ENCODE peak calls at places on chromosomes 7 and 10, in ten cellular contexts. One of them, this sample, is unnamed.

GRCh38 chr10:3761111-3761686 is 23.8 kb downstream of the KLF6 start:
- DNase-seq in iPS-NIHi11: no peak
- DNase-seq in activated T-helper 9 cell treated with anti-CD3 and anti-CD28 coated beads, Interleukin-2, amount 50 U/mL, for 16 hours: no peak
- DNase-seq in adipocyte: no peak
- DNase-seq in AG20443: no peak
- DNase-seq in NCI-H1417 treated with DMSO at 0.1 percent for 48 hours: no peak
- DNase-seq in SW 1271: no peak
- DNase-seq in CD8-positive, alpha-beta memory T cell: no peak
- DNase-seq in Kasumi-1: no peak
- DNase-seq in neural progenitor cell: no peak
- DNase-seq in this sample: no peak

GRCh38 chr10:34280599-34281374 is 534.3 kb downstream of the PARD3 start:
- DNase-seq in NCI-H1417 treated with DMSO at 0.1 percent for 48 hours: no peak
- DNase-seq in Kasumi-1: no peak
- DNase-seq in CD8-positive, alpha-beta memory T cell: no peak
- DNase-seq in iPS-NIHi11: no peak
- DNase-seq in AG20443: peak; percentile 81
- DNase-seq in neural progenitor cell: peak; percentile 17
- DNase-seq in adipocyte: peak; percentile 92
- DNase-seq in activated T-helper 9 cell treated with anti-CD3 and anti-CD28 coated beads, Interleukin-2, amount 50 U/mL, for 16 hours: no peak
- DNase-seq in SW 1271: peak; percentile 42
- DNase-seq in this sample: peak; percentile 84

GRCh38 chr10:62816179-62817119 is at the start of gene EGR2:
- DNase-seq in Kasumi-1: peak; percentile 99
- DNase-seq in neural progenitor cell: peak; percentile 96
- DNase-seq in NCI-H1417 treated with DMSO at 0.1 percent for 48 hours: peak; percentile 18
- DNase-seq in AG20443: peak; percentile 96
- DNase-seq in SW 1271: peak; percentile 56
- DNase-seq in iPS-NIHi11: peak; percentile 85
- DNase-seq in CD8-positive, alpha-beta memory T cell: peak; percentile 91
- DNase-seq in adipocyte: peak; percentile 98
- DNase-seq in activated T-helper 9 cell treated with anti-CD3 and anti-CD28 coated beads, Interleukin-2, amount 50 U/mL, for 16 hours: peak; percentile 92
- DNase-seq in this sample: peak; percentile 96

GRCh38 chr10:84076047-84076388 is 63.3 kb upstream of the GHITM start:
- DNase-seq in iPS-NIHi11: no peak
- DNase-seq in SW 1271: no peak
- DNase-seq in adipocyte: peak; percentile 91
- DNase-seq in activated T-helper 9 cell treated with anti-CD3 and anti-CD28 coated beads, Interleukin-2, amount 50 U/mL, for 16 hours: no peak
- DNase-seq in Kasumi-1: no peak
- DNase-seq in neural progenitor cell: no peak
- DNase-seq in NCI-H1417 treated with DMSO at 0.1 percent for 48 hours: no peak
- DNase-seq in CD8-positive, alpha-beta memory T cell: no peak
- DNase-seq in AG20443: peak; percentile 81
- DNase-seq in this sample: peak; percentile 3

GRCh38 chr7:30459591-30460245 is 18.9 kb downstream of the NOD1 start:
- DNase-seq in SW 1271: no peak
- DNase-seq in Kasumi-1: no peak
- DNase-seq in neural progenitor cell: no peak
- DNase-seq in NCI-H1417 treated with DMSO at 0.1 percent for 48 hours: no peak
- DNase-seq in activated T-helper 9 cell treated with anti-CD3 and anti-CD28 coated beads, Interleukin-2, amount 50 U/mL, for 16 hours: no peak
- DNase-seq in iPS-NIHi11: no peak
- DNase-seq in CD8-positive, alpha-beta memory T cell: no peak
- DNase-seq in AG20443: peak; percentile 83
- DNase-seq in adipocyte: peak; percentile 89
- DNase-seq in this sample: peak; percentile 78

GRCh38 chr10:79982861-79983260 is 34.0 kb upstream of the SFTPD start:
- DNase-seq in SW 1271: no peak
- DNase-seq in Kasumi-1: no peak
- DNase-seq in NCI-H1417 treated with DMSO at 0.1 percent for 48 hours: no peak
- DNase-seq in iPS-NIHi11: no peak
- DNase-seq in CD8-positive, alpha-beta memory T cell: no peak
- DNase-seq in activated T-helper 9 cell treated with anti-CD3 and anti-CD28 coated beads, Interleukin-2, amount 50 U/mL, for 16 hours: no peak
- DNase-seq in neural progenitor cell: no peak
- DNase-seq in AG20443: no peak
- DNase-seq in adipocyte: no peak
- DNase-seq in this sample: no peak

GRCh38 chr10:133282846-133283390 is 6.2 kb upstream of the ADAM8 start:
- DNase-seq in activated T-helper 9 cell treated with anti-CD3 and anti-CD28 coated beads, Interleukin-2, amount 50 U/mL, for 16 hours: no peak
- DNase-seq in AG20443: no peak
- DNase-seq in CD8-positive, alpha-beta memory T cell: no peak
- DNase-seq in NCI-H1417 treated with DMSO at 0.1 percent for 48 hours: no peak
- DNase-seq in Kasumi-1: no peak
- DNase-seq in iPS-NIHi11: no peak
- DNase-seq in adipocyte: no peak
- DNase-seq in SW 1271: no peak
- DNase-seq in neural progenitor cell: no peak
- DNase-seq in this sample: no peak

GRCh38 chr10:49080071-49080470 is 35.3 kb downstream of the VSTM4 start:
- DNase-seq in CD8-positive, alpha-beta memory T cell: no peak
- DNase-seq in AG20443: no peak
- DNase-seq in activated T-helper 9 cell treated with anti-CD3 and anti-CD28 coated beads, Interleukin-2, amount 50 U/mL, for 16 hours: no peak
- DNase-seq in iPS-NIHi11: no peak
- DNase-seq in adipocyte: peak; percentile 78
- DNase-seq in SW 1271: no peak
- DNase-seq in neural progenitor cell: no peak
- DNase-seq in NCI-H1417 treated with DMSO at 0.1 percent for 48 hours: no peak
- DNase-seq in Kasumi-1: peak; percentile 55
- DNase-seq in this sample: no peak

GRCh38 chr7:140054751-140055150 is 8.0 kb downstream of the PARP12 start:
- DNase-seq in adipocyte: no peak
- DNase-seq in NCI-H1417 treated with DMSO at 0.1 percent for 48 hours: no peak
- DNase-seq in AG20443: no peak
- DNase-seq in Kasumi-1: no peak
- DNase-seq in CD8-positive, alpha-beta memory T cell: no peak
- DNase-seq in SW 1271: no peak
- DNase-seq in activated T-helper 9 cell treated with anti-CD3 and anti-CD28 coated beads, Interleukin-2, amount 50 U/mL, for 16 hours: no peak
- DNase-seq in iPS-NIHi11: no peak
- DNase-seq in neural progenitor cell: no peak
- DNase-seq in this sample: peak; percentile 22

GRCh38 chr7:15284406-15284805 is 277.4 kb downstream of the AGMO start:
- DNase-seq in SW 1271: no peak
- DNase-seq in iPS-NIHi11: no peak
- DNase-seq in neural progenitor cell: no peak
- DNase-seq in NCI-H1417 treated with DMSO at 0.1 percent for 48 hours: no peak
- DNase-seq in AG20443: no peak
- DNase-seq in CD8-positive, alpha-beta memory T cell: no peak
- DNase-seq in Kasumi-1: no peak
- DNase-seq in activated T-helper 9 cell treated with anti-CD3 and anti-CD28 coated beads, Interleukin-2, amount 50 U/mL, for 16 hours: no peak
- DNase-seq in adipocyte: peak; percentile 8
- DNase-seq in this sample: no peak

GRCh38 chr7:27560706-27561235 is 101.9 kb downstream of the HIBADH start:
- DNase-seq in SW 1271: no peak
- DNase-seq in activated T-helper 9 cell treated with anti-CD3 and anti-CD28 coated beads, Interleukin-2, amount 50 U/mL, for 16 hours: no peak
- DNase-seq in iPS-NIHi11: no peak
- DNase-seq in AG20443: peak; percentile 24
- DNase-seq in NCI-H1417 treated with DMSO at 0.1 percent for 48 hours: no peak
- DNase-seq in CD8-positive, alpha-beta memory T cell: no peak
- DNase-seq in adipocyte: peak; percentile 35
- DNase-seq in Kasumi-1: no peak
- DNase-seq in neural progenitor cell: no peak
- DNase-seq in this sample: peak; percentile 57

GRCh38 chr7:37259381-37259821 is 189.3 kb downstream of the ELMO1 start:
- DNase-seq in SW 1271: no peak
- DNase-seq in activated T-helper 9 cell treated with anti-CD3 and anti-CD28 coated beads, Interleukin-2, amount 50 U/mL, for 16 hours: no peak
- DNase-seq in NCI-H1417 treated with DMSO at 0.1 percent for 48 hours: no peak
- DNase-seq in adipocyte: no peak
- DNase-seq in neural progenitor cell: no peak
- DNase-seq in AG20443: no peak
- DNase-seq in iPS-NIHi11: no peak
- DNase-seq in CD8-positive, alpha-beta memory T cell: no peak
- DNase-seq in Kasumi-1: peak; percentile 58
- DNase-seq in this sample: no peak

GRCh38 chr7:67251986-67252558 is 255.4 kb downstream of the TYW1 start:
- DNase-seq in adipocyte: no peak
- DNase-seq in CD8-positive, alpha-beta memory T cell: no peak
- DNase-seq in SW 1271: no peak
- DNase-seq in NCI-H1417 treated with DMSO at 0.1 percent for 48 hours: no peak
- DNase-seq in Kasumi-1: peak; percentile 65
- DNase-seq in AG20443: no peak
- DNase-seq in neural progenitor cell: peak; percentile 74
- DNase-seq in iPS-NIHi11: no peak
- DNase-seq in activated T-helper 9 cell treated with anti-CD3 and anti-CD28 coated beads, Interleukin-2, amount 50 U/mL, for 16 hours: no peak
- DNase-seq in this sample: no peak

GRCh38 chr7:94080551-94080950 is 76.4 kb upstream of the BET1 start:
- DNase-seq in activated T-helper 9 cell treated with anti-CD3 and anti-CD28 coated beads, Interleukin-2, amount 50 U/mL, for 16 hours: no peak
- DNase-seq in adipocyte: no peak
- DNase-seq in AG20443: no peak
- DNase-seq in Kasumi-1: no peak
- DNase-seq in CD8-positive, alpha-beta memory T cell: no peak
- DNase-seq in iPS-NIHi11: no peak
- DNase-seq in NCI-H1417 treated with DMSO at 0.1 percent for 48 hours: no peak
- DNase-seq in neural progenitor cell: no peak
- DNase-seq in SW 1271: no peak
- DNase-seq in this sample: no peak

GRCh38 chr10:35345383-35345742 is 9.1 kb downstream of the CCNY start:
- DNase-seq in neural progenitor cell: no peak
- DNase-seq in AG20443: no peak
- DNase-seq in Kasumi-1: no peak
- DNase-seq in activated T-helper 9 cell treated with anti-CD3 and anti-CD28 coated beads, Interleukin-2, amount 50 U/mL, for 16 hours: no peak
- DNase-seq in iPS-NIHi11: no peak
- DNase-seq in SW 1271: no peak
- DNase-seq in CD8-positive, alpha-beta memory T cell: no peak
- DNase-seq in adipocyte: no peak
- DNase-seq in NCI-H1417 treated with DMSO at 0.1 percent for 48 hours: no peak
- DNase-seq in this sample: no peak

GRCh38 chr10:125260260-125260659 is 99.9 kb upstream of the CTBP2 start:
- DNase-seq in neural progenitor cell: no peak
- DNase-seq in activated T-helper 9 cell treated with anti-CD3 and anti-CD28 coated beads, Interleukin-2, amount 50 U/mL, for 16 hours: no peak
- DNase-seq in iPS-NIHi11: no peak
- DNase-seq in adipocyte: no peak
- DNase-seq in NCI-H1417 treated with DMSO at 0.1 percent for 48 hours: no peak
- DNase-seq in Kasumi-1: no peak
- DNase-seq in CD8-positive, alpha-beta memory T cell: no peak
- DNase-seq in AG20443: no peak
- DNase-seq in SW 1271: no peak
- DNase-seq in this sample: no peak

GRCh38 chr7:23469150-23469960 is 936 bp downstream of the IGF2BP3 start:
- DNase-seq in iPS-NIHi11: no peak
- DNase-seq in Kasumi-1: no peak
- DNase-seq in CD8-positive, alpha-beta memory T cell: no peak
- DNase-seq in neural progenitor cell: peak; percentile 52
- DNase-seq in SW 1271: no peak
- DNase-seq in activated T-helper 9 cell treated with anti-CD3 and anti-CD28 coated beads, Interleukin-2, amount 50 U/mL, for 16 hours: no peak
- DNase-seq in adipocyte: peak; percentile 70
- DNase-seq in NCI-H1417 treated with DMSO at 0.1 percent for 48 hours: no peak
- DNase-seq in AG20443: no peak
- DNase-seq in this sample: peak; percentile 66

GRCh38 chr7:128121731-128122576 is 90.7 kb upstream of the LRRC4 start:
- DNase-seq in adipocyte: no peak
- DNase-seq in neural progenitor cell: no peak
- DNase-seq in SW 1271: no peak
- DNase-seq in Kasumi-1: peak; percentile 96
- DNase-seq in activated T-helper 9 cell treated with anti-CD3 and anti-CD28 coated beads, Interleukin-2, amount 50 U/mL, for 16 hours: no peak
- DNase-seq in CD8-positive, alpha-beta memory T cell: no peak
- DNase-seq in iPS-NIHi11: no peak
- DNase-seq in AG20443: no peak
- DNase-seq in NCI-H1417 treated with DMSO at 0.1 percent for 48 hours: no peak
- DNase-seq in this sample: peak; percentile 37

GRCh38 chr7:128112781-128113221 is 81.6 kb upstream of the LRRC4 start:
- DNase-seq in neural progenitor cell: no peak
- DNase-seq in CD8-positive, alpha-beta memory T cell: no peak
- DNase-seq in NCI-H1417 treated with DMSO at 0.1 percent for 48 hours: no peak
- DNase-seq in adipocyte: no peak
- DNase-seq in iPS-NIHi11: no peak
- DNase-seq in activated T-helper 9 cell treated with anti-CD3 and anti-CD28 coated beads, Interleukin-2, amount 50 U/mL, for 16 hours: no peak
- DNase-seq in AG20443: no peak
- DNase-seq in Kasumi-1: peak; percentile 47
- DNase-seq in SW 1271: no peak
- DNase-seq in this sample: no peak

GRCh38 chr7:40720401-40720800 is 585.6 kb downstream of the SUGCT start:
- DNase-seq in CD8-positive, alpha-beta memory T cell: no peak
- DNase-seq in AG20443: peak; percentile 18
- DNase-seq in adipocyte: peak; percentile 27
- DNase-seq in activated T-helper 9 cell treated with anti-CD3 and anti-CD28 coated beads, Interleukin-2, amount 50 U/mL, for 16 hours: no peak
- DNase-seq in neural progenitor cell: no peak
- DNase-seq in NCI-H1417 treated with DMSO at 0.1 percent for 48 hours: no peak
- DNase-seq in iPS-NIHi11: no peak
- DNase-seq in Kasumi-1: no peak
- DNase-seq in SW 1271: no peak
- DNase-seq in this sample: no peak

GRCh38 chr7:130303982-130304381 is 11.0 kb downstream of the CPA4 start:
- DNase-seq in Kasumi-1: no peak
- DNase-seq in NCI-H1417 treated with DMSO at 0.1 percent for 48 hours: no peak
- DNase-seq in adipocyte: no peak
- DNase-seq in neural progenitor cell: no peak
- DNase-seq in iPS-NIHi11: no peak
- DNase-seq in CD8-positive, alpha-beta memory T cell: no peak
- DNase-seq in AG20443: no peak
- DNase-seq in SW 1271: no peak
- DNase-seq in activated T-helper 9 cell treated with anti-CD3 and anti-CD28 coated beads, Interleukin-2, amount 50 U/mL, for 16 hours: no peak
- DNase-seq in this sample: no peak

GRCh38 chr10:7895699-7896090 is 77.4 kb downstream of the TAF3 start:
- DNase-seq in AG20443: no peak
- DNase-seq in neural progenitor cell: no peak
- DNase-seq in iPS-NIHi11: no peak
- DNase-seq in SW 1271: no peak
- DNase-seq in CD8-positive, alpha-beta memory T cell: no peak
- DNase-seq in adipocyte: no peak
- DNase-seq in NCI-H1417 treated with DMSO at 0.1 percent for 48 hours: no peak
- DNase-seq in activated T-helper 9 cell treated with anti-CD3 and anti-CD28 coated beads, Interleukin-2, amount 50 U/mL, for 16 hours: no peak
- DNase-seq in Kasumi-1: no peak
- DNase-seq in this sample: no peak

GRCh38 chr10:20503186-20503585 is 393.9 kb downstream of the NEBL start:
- DNase-seq in AG20443: no peak
- DNase-seq in CD8-positive, alpha-beta memory T cell: no peak
- DNase-seq in adipocyte: no peak
- DNase-seq in SW 1271: no peak
- DNase-seq in neural progenitor cell: no peak
- DNase-seq in NCI-H1417 treated with DMSO at 0.1 percent for 48 hours: no peak
- DNase-seq in iPS-NIHi11: no peak
- DNase-seq in Kasumi-1: no peak
- DNase-seq in activated T-helper 9 cell treated with anti-CD3 and anti-CD28 coated beads, Interleukin-2, amount 50 U/mL, for 16 hours: no peak
- DNase-seq in this sample: no peak

GRCh38 chr7:6623589-6624245 is 8.3 kb downstream of the ZNF853 start:
- DNase-seq in NCI-H1417 treated with DMSO at 0.1 percent for 48 hours: no peak
- DNase-seq in Kasumi-1: no peak
- DNase-seq in adipocyte: no peak
- DNase-seq in iPS-NIHi11: no peak
- DNase-seq in AG20443: no peak
- DNase-seq in SW 1271: no peak
- DNase-seq in CD8-positive, alpha-beta memory T cell: no peak
- DNase-seq in activated T-helper 9 cell treated with anti-CD3 and anti-CD28 coated beads, Interleukin-2, amount 50 U/mL, for 16 hours: no peak
- DNase-seq in neural progenitor cell: no peak
- DNase-seq in this sample: no peak

GRCh38 chr7:151863386-151864079 is 13.4 kb downstream of the PRKAG2 start:
- DNase-seq in SW 1271: no peak
- DNase-seq in CD8-positive, alpha-beta memory T cell: no peak
- DNase-seq in NCI-H1417 treated with DMSO at 0.1 percent for 48 hours: no peak
- DNase-seq in Kasumi-1: no peak
- DNase-seq in adipocyte: no peak
- DNase-seq in AG20443: no peak
- DNase-seq in iPS-NIHi11: peak; percentile 52
- DNase-seq in neural progenitor cell: peak; percentile 45
- DNase-seq in activated T-helper 9 cell treated with anti-CD3 and anti-CD28 coated beads, Interleukin-2, amount 50 U/mL, for 16 hours: no peak
- DNase-seq in this sample: no peak

GRCh38 chr7:106623846-106624245 is 37.1 kb downstream of the CCDC71L start:
- DNase-seq in NCI-H1417 treated with DMSO at 0.1 percent for 48 hours: no peak
- DNase-seq in adipocyte: peak; percentile 75
- DNase-seq in CD8-positive, alpha-beta memory T cell: no peak
- DNase-seq in neural progenitor cell: no peak
- DNase-seq in Kasumi-1: no peak
- DNase-seq in activated T-helper 9 cell treated with anti-CD3 and anti-CD28 coated beads, Interleukin-2, amount 50 U/mL, for 16 hours: no peak
- DNase-seq in SW 1271: no peak
- DNase-seq in AG20443: peak; percentile 87
- DNase-seq in iPS-NIHi11: no peak
- DNase-seq in this sample: peak; percentile 94

GRCh38 chr7:122885583-122886356 is 490 bp downstream of the CADPS2 start:
- DNase-seq in activated T-helper 9 cell treated with anti-CD3 and anti-CD28 coated beads, Interleukin-2, amount 50 U/mL, for 16 hours: no peak
- DNase-seq in AG20443: peak; percentile 64
- DNase-seq in Kasumi-1: no peak
- DNase-seq in neural progenitor cell: peak; percentile 83
- DNase-seq in iPS-NIHi11: peak; percentile 65
- DNase-seq in adipocyte: peak; percentile 75
- DNase-seq in CD8-positive, alpha-beta memory T cell: no peak
- DNase-seq in NCI-H1417 treated with DMSO at 0.1 percent for 48 hours: no peak
- DNase-seq in SW 1271: no peak
- DNase-seq in this sample: peak; percentile 54

GRCh38 chr10:3874988-3875841 is 90.2 kb upstream of the KLF6 start:
- DNase-seq in adipocyte: no peak
- DNase-seq in SW 1271: no peak
- DNase-seq in iPS-NIHi11: no peak
- DNase-seq in Kasumi-1: peak; percentile 25
- DNase-seq in CD8-positive, alpha-beta memory T cell: peak; percentile 42
- DNase-seq in AG20443: no peak
- DNase-seq in neural progenitor cell: no peak
- DNase-seq in NCI-H1417 treated with DMSO at 0.1 percent for 48 hours: no peak
- DNase-seq in activated T-helper 9 cell treated with anti-CD3 and anti-CD28 coated beads, Interleukin-2, amount 50 U/mL, for 16 hours: no peak
- DNase-seq in this sample: no peak

This sample was measured in SJSA1.